ENCODE peak calls at places on chromosome 1, in four cellular contexts. K is cardiac fibroblast, O is mucosa of gallbladder, H is islet precursor cell. F is an unnamed sample.

GRCh38 chr1:93845554-93846150 is 33.4 kb downstream of the DNTTIP2 start:
- DNase-seq in H (peak), O (peak), K (peak), F (peak)

GRCh38 chr1:221230605-221231004 is 351.4 kb downstream of the HLX start:
- DNase-seq in K (peak), H (no peak), O (no peak), F (no peak)

GRCh38 chr1:12636098-12636950 is 7.6 kb upstream of the AADACL4 start:
- DNase-seq in K (peak), O (no peak), H (peak), F (no peak)

GRCh38 chr1:92410706-92411105 is 76.0 kb downstream of the GFI1 start:
- DNase-seq in K (no peak), H (no peak), O (no peak), F (no peak)

GRCh38 chr1:47971385-47971784 is 25.8 kb downstream of the TRABD2B start:
- DNase-seq in H (no peak), K (no peak), O (peak), F (no peak)

GRCh38 chr1:41367102-41367537 is 5.9 kb downstream of the FOXO6 start:
- DNase-seq in H (no peak), O (no peak), K (no peak), F (no peak)

GRCh38 chr1:178575611-178576331 is 62.9 kb downstream of the TEX35 start:
- DNase-seq in K (no peak), H (no peak), O (no peak), F (no peak)

GRCh38 chr1:118159578-118159977 is 25.4 kb downstream of the SPAG17 start:
- DNase-seq in O (no peak), H (no peak), K (no peak), F (no peak)

GRCh38 chr1:31793586-31794285 is 22.1 kb downstream of the SPOCD1 start:
- DNase-seq in K (no peak), H (peak), O (no peak), F (no peak)

F was measured in HCEC 1CT.